ENCODE peak calls at places on chromosomes 7 and 10, in six cellular contexts. L is GM20000; E is prostate gland; H is NCI-H345; Q is amniotic epithelial cell; K is activated CD4-positive, alpha-beta T cell treated with anti-CD3 and anti-CD28 coated beads for 48 hours. J is an unnamed sample.

GRCh38 chr7:27346531-27347260 is 104.1 kb downstream of the EVX1 start:
- DNase-seq in L (no peak), E (peak; percentile 97), H (no peak), Q (peak; percentile 58), K (no peak), J (peak; percentile 14)

GRCh38 chr7:91228927-91229326 is 35.3 kb upstream of the FZD1 start:
- DNase-seq in L (no peak), E (no peak), H (peak; percentile 35), Q (no peak), K (no peak), J (no peak)

GRCh38 chr10:123135415-123136141 is at the start of gene HMX3:
- DNase-seq in L (peak; percentile 88), E (no peak), H (no peak), Q (no peak), K (peak; percentile 68), J (peak; percentile 77)

GRCh38 chr7:51160990-51161615 is 155.5 kb downstream of the COBL start:
- DNase-seq in L (peak; percentile 73), E (peak; percentile 35), H (peak; percentile 57), Q (peak; percentile 61), K (peak; percentile 66), J (peak; percentile 39)

GRCh38 chr10:109997233-109997632 is 10.6 kb upstream of the ADD3 start:
- DNase-seq in L (no peak), E (no peak), H (no peak), Q (no peak), K (no peak), J (no peak)

GRCh38 chr10:3720228-3721019 is 64.6 kb downstream of the KLF6 start:
- DNase-seq in L (no peak), E (no peak), H (no peak), Q (peak; percentile 99), K (no peak), J (no peak)

GRCh38 chr7:123682690-123683089 is 27.0 kb downstream of the LMOD2 start:
- DNase-seq in L (peak; percentile 22), E (peak; percentile 21), H (peak; percentile 26), Q (peak; percentile 77), K (no peak), J (peak; percentile 26)

GRCh38 chr7:135512135-135512887 is 2.4 kb upstream of the CNOT4 start:
- DNase-seq in L (peak; percentile 63), E (no peak), H (peak; percentile 70), Q (peak; percentile 66), K (peak; percentile 19), J (peak; percentile 15)

GRCh38 chr7:105131033-105131656 is 117.1 kb downstream of the KMT2E start:
- DNase-seq in L (peak; percentile 26), E (no peak), H (no peak), Q (peak; percentile 48), K (no peak), J (no peak)

GRCh38 chr10:78974409-78975317 is 94.1 kb upstream of the ZMIZ1 start:
- DNase-seq in L (peak; percentile 62), E (peak; percentile 40), H (peak; percentile 7), Q (peak; percentile 96), K (peak; percentile 81), J (peak; percentile 81)

GRCh38 chr7:100680589-100681271 is 7.2 kb downstream of the GNB2 start:
- DNase-seq in L (peak; percentile 27), E (no peak), H (no peak), Q (no peak), K (no peak), J (no peak)

GRCh38 chr7:150425670-150426069 is 24.8 kb upstream of the GIMAP8 start:
- DNase-seq in L (no peak), E (no peak), H (no peak), Q (no peak), K (no peak), J (no peak)

GRCh38 chr10:119616879-119617580 is 20.3 kb upstream of the TIAL1 start:
- DNase-seq in L (no peak), E (no peak), H (no peak), Q (no peak), K (peak; percentile 38), J (no peak)

GRCh38 chr10:132883391-132883881 is 58.9 kb downstream of the CFAP46 start:
- DNase-seq in L (no peak), E (no peak), H (no peak), Q (no peak), K (no peak), J (no peak)